ENCODE peak calls at places on chromosomes 6 and 20, in five cellular contexts. R is right lobe of liver, D is omental fat pad, P is astrocyte of the cerebellum, S is esophagus squamous epithelium. U is an unnamed sample.

GRCh38 chr6:34071884-34072379 is 74.0 kb downstream of the GRM4 start:
- DNase-seq in R (no peak), D (no peak), P (no peak), S (no peak), U (no peak)

GRCh38 chr6:16362296-16362695 is 123.9 kb downstream of the GMPR start:
- DNase-seq in R (no peak), D (no peak), P (no peak), S (no peak), U (no peak)

GRCh38 chr6:5099537-5099936 is 14.4 kb downstream of the PPP1R3G start:
- DNase-seq in R (no peak), D (no peak), P (no peak), S (no peak), U (no peak)

GRCh38 chr20:20837574-20838021 is 125.2 kb upstream of the RALGAPA2 start:
- DNase-seq in R (peak), D (no peak), P (peak), S (no peak), U (peak)

GRCh38 chr20:21360686-21361085 is 36.6 kb downstream of the NKX2-4 start:
- DNase-seq in R (no peak), D (no peak), P (no peak), S (no peak), U (no peak)

GRCh38 chr6:88843040-88843439 is 120.4 kb downstream of the RNGTT start:
- DNase-seq in R (no peak), D (no peak), P (peak), S (no peak), U (no peak)

GRCh38 chr6:146917979-146918378 is 286.2 kb upstream of the STXBP5 start:
- DNase-seq in R (no peak), D (no peak), P (no peak), S (no peak), U (no peak)

GRCh38 chr20:14334306-14334930 is 3.0 kb downstream of the FLRT3 start:
- DNase-seq in R (peak), D (no peak), P (peak), S (no peak), U (no peak)

GRCh38 chr6:163356324-163356723 is 58.2 kb upstream of the QKI start:
- DNase-seq in R (no peak), D (no peak), P (peak), S (no peak), U (no peak)

GRCh38 chr6:125748534-125749111 is 809 bp upstream of the HEY2 start:
- DNase-seq in R (no peak), D (no peak), P (no peak), S (no peak), U (no peak)

GRCh38 chr6:11043961-11044711 is at the start of gene ELOVL2:
- DNase-seq in R (peak), D (no peak), P (no peak), S (no peak), U (peak)

GRCh38 chr20:34817801-34818200 is 7.7 kb downstream of the NCOA6 start:
- DNase-seq in R (no peak), D (no peak), P (no peak), S (no peak), U (no peak)

GRCh38 chr6:165689699-165690098 is 26.7 kb upstream of the PDE10A start:
- DNase-seq in R (no peak), D (no peak), P (no peak), S (no peak), U (no peak)

GRCh38 chr6:34360556-34360955 is 31.9 kb downstream of the NUDT3 start:
- DNase-seq in R (no peak), D (no peak), P (no peak), S (no peak), U (no peak)

GRCh38 chr20:33313686-33314314 is 30.8 kb downstream of the BPIFB1 start:
- DNase-seq in R (no peak), D (no peak), P (no peak), S (no peak), U (no peak)

GRCh38 chr6:38117281-38117680 is 297.8 kb downstream of the ZFAND3 start:
- DNase-seq in R (no peak), D (no peak), P (no peak), S (no peak), U (no peak)

GRCh38 chr6:17600527-17601388 is 656 bp downstream of the FAM8A1 start:
- DNase-seq in R (peak), D (no peak), P (no peak), S (no peak), U (peak)

GRCh38 chr20:15039088-15039762 is 701.8 kb upstream of the FLRT3 start:
- DNase-seq in R (no peak), D (no peak), P (no peak), S (no peak), U (no peak)

GRCh38 chr20:49281059-49281912 is 3.4 kb upstream of the ZNFX1 start:
- DNase-seq in R (no peak), D (no peak), P (no peak), S (no peak), U (peak)

GRCh38 chr6:74018825-74019224 is 322.8 kb downstream of the CD109 start:
- DNase-seq in R (no peak), D (no peak), P (no peak), S (no peak), U (no peak)

GRCh38 chr20:50436052-50436656 is 74.0 kb upstream of the PTPN1 start:
- DNase-seq in R (no peak), D (no peak), P (no peak), S (no peak), U (no peak)

GRCh38 chr20:50433001-50433400 is 77.2 kb upstream of the PTPN1 start:
- DNase-seq in R (no peak), D (no peak), P (no peak), S (no peak), U (no peak)

GRCh38 chr20:50435397-50436051 is 74.7 kb upstream of the PTPN1 start:
- DNase-seq in R (no peak), D (no peak), P (no peak), S (no peak), U (no peak)

GRCh38 chr20:50434321-50434652 is 75.9 kb upstream of the PTPN1 start:
- DNase-seq in R (no peak), D (no peak), P (no peak), S (no peak), U (no peak)

DNA sequence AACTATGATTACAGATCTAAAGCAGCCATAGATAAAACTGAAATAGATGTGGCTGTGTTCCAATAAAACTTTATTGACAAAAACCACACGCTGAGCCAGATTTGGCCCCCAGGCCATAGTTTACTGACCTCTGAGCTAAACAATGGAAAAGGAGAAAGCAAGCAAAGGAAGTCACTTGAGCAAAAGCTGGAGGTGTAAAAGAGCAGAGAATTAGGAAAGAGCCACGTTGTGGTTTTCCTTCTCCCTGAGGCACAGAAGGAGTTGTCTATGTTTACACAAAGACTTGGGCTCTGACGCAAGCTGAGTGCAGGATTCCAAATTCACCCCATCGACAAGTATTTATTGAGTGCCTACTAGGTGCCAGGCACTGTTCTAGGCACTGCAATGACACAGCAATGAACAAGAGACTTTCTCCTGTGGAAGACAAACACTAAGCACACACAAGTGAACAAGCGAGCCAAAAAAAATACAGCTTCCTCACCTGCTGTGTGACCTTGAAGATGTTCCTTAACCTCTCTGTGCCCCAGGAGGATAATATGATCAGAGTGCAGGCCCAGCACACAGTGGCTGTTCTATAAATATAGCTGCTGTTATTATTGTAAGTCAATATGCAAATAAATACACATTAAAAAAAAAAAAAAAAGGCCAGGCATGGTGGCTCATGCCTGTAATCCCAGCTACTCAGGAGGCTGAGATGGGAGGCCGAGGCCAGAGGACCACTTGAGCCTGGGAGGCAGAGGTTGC is 75.4 kb upstream of the PTPN1 start:
- DNase-seq in R (no peak), D (no peak), P (no peak), S (no peak), U (no peak)
- TF ChIP-seq CTCF in R (no peak), D (no peak), P (no peak), S (no peak), U (no peak)

GRCh38 chr20:58636983-58637421 is 14.1 kb upstream of the STX16 start:
- DNase-seq in R (no peak), D (no peak), P (no peak), S (no peak), U (no peak)
- TF ChIP-seq CTCF in R (no peak), D (no peak), P (peak), S (no peak), U (no peak)

DNA sequence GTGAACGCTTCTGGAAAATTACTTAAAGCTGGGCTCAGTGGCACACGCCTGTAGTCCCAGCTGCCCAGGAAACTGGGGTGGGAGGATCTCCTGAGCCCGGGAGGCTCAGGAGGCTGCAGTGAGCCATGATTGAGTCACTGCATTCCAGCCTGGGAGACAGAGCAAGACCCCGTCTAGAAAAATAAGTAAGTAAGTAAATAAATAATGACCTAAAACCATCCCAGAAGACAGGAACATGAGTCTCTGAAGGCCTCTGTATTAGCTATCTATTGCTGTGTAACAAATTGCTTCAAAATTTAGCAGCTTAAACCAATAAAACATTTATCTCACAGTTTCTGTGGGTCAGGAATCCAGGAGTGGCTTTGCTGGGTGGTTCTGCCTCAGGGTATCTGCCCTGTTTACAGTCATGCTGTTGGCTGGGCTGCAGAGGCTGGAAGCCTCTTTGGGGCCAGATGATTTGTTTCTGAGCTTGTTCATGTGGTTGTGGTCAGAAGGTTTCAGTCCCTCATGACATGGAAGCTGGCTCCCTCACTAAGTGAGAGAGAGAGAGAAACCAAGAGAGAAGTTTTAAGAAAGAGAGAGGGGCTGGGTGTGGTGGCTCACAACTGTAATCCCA is 48.4 kb upstream of the NCOA3 start:
- DNase-seq in R (no peak), D (no peak), P (peak), S (no peak), U (peak)
- TF ChIP-seq CTCF in R (no peak), D (no peak), P (no peak), S (no peak), U (no peak)

GRCh38 chr20:62515826-62516225 is 40.0 kb upstream of the GATA5 start:
- DNase-seq in R (no peak), D (no peak), P (no peak), S (no peak), U (no peak)

GRCh38 chr20:62515280-62515679 is 39.5 kb upstream of the GATA5 start:
- DNase-seq in R (no peak), D (no peak), P (no peak), S (no peak), U (no peak)

GRCh38 chr20:62517901-62518610 is 42.3 kb upstream of the GATA5 start:
- DNase-seq in R (no peak), D (no peak), P (no peak), S (no peak), U (no peak)

GRCh38 chr20:62517168-62517567 is 41.4 kb upstream of the GATA5 start:
- DNase-seq in R (no peak), D (no peak), P (no peak), S (no peak), U (no peak)

GRCh38 chr20:62516345-62516744 is 40.5 kb upstream of the GATA5 start:
- DNase-seq in R (no peak), D (no peak), P (no peak), S (no peak), U (no peak)
- TF ChIP-seq CTCF in R (no peak), D (no peak), P (no peak), S (peak), U (no peak)

DNA sequence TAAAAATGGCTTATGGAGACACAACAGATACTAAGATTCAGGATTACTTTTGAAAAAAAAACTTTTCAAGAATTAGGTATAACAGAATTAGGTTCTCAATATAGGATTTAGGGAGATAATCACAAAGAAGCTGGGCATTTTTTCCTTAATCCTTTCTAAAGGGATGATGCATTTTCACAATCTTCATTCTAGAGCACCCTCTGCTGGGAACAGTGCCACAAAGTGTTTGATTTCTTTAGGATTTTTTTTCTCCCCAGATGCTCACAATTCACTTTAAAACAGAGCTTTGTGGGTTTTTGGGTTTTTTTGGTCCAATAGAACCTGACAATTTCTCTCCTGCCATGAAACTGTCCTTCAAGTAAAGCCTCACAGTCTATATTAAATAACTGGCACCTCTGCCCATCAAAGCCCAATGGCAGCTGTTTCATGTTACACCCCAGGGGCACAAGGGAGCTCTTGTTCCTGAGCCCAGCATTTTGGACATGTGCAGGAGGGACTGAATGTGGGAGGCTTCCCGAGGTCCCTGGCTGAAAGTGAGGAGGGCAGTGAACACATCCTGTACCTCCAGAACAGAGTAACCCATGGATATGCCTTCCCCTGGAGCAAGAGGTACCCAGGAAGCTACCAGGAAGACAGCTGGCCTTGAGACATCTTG is 39.7 kb downstream of the PREP start:
- DNase-seq in R (no peak), D (no peak), P (peak), S (no peak), U (no peak)
- TF ChIP-seq CTCF in R (no peak), D (no peak), P (peak), S (peak), U (no peak)

GRCh38 chr20:53264604-53265003 is 292.4 kb downstream of the TSHZ2 start:
- DNase-seq in R (no peak), D (no peak), P (no peak), S (no peak), U (no peak)
- TF ChIP-seq CTCF in R (no peak), D (no peak), P (no peak), S (no peak), U (no peak)

GRCh38 chr6:169082817-169083540 is 170.7 kb downstream of the THBS2 start:
- DNase-seq in R (no peak), D (no peak), P (no peak), S (no peak), U (no peak)

GRCh38 chr6:169082093-169082492 is 171.6 kb downstream of the THBS2 start:
- DNase-seq in R (no peak), D (no peak), P (no peak), S (no peak), U (no peak)

GRCh38 chr6:169081264-169081663 is 172.4 kb downstream of the THBS2 start:
- DNase-seq in R (no peak), D (no peak), P (no peak), S (no peak), U (no peak)

GRCh38 chr6:169078399-169079145 is 175.1 kb downstream of the THBS2 start:
- DNase-seq in R (no peak), D (no peak), P (no peak), S (no peak), U (no peak)

GRCh38 chr6:169079650-169080049 is 174.0 kb downstream of the THBS2 start:
- DNase-seq in R (no peak), D (no peak), P (peak), S (no peak), U (no peak)
- TF ChIP-seq CTCF in R (no peak), D (no peak), P (no peak), S (no peak), U (no peak)

GRCh38 chr6:142537612-142538478 is 236.0 kb downstream of the ADGRG6 start:
- DNase-seq in R (no peak), D (no peak), P (no peak), S (no peak), U (no peak)
- TF ChIP-seq CTCF in R (peak), D (no peak), P (peak), S (peak), U (no peak)

DNA sequence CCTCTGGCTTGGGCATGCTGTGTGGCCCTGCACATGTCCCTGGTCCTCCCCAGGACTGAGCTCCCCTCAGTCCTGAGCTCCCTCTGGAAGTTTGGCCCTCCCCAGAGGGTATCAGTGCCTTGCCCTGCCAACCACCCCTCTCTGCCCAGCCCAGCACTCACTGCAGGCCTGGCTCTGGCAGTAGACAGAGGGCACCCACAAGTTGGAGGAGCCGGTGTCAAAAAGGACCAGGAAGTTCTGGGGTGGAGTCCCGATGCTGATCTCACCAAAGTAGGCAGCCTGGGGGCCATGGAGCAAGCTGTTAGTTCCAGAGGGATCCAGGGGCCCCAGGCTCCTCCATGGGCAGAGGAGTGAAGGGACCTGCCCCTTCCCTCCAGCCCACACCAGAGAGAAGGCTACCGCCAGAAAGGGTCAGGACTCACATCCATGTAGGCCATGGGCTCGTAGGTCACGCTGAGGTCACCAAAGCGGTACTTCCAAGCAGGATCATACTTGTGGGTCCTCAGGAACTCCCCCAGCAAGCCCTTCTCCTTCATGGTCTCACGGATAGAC is 2.9 kb downstream of the PGC start:
- DNase-seq in R (no peak), D (no peak), P (no peak), S (no peak), U (no peak)
- TF ChIP-seq CTCF in R (no peak), D (no peak), P (no peak), S (no peak), U (no peak)

GRCh38 chr20:38536310-38536709 is 44.7 kb upstream of the ADIG start:
- DNase-seq in R (no peak), D (no peak), P (no peak), S (no peak), U (no peak)
- TF ChIP-seq CTCF in R (no peak), D (no peak), P (no peak), S (peak), U (no peak)

U was measured in GM20000.